ENCODE peak calls at places on chromosomes 5 and 9, in four cellular contexts. K is HepG2, B is H1, C is GM12878. H is an unnamed sample.

GRCh38 chr5:150731669-150732068 is 27.1 kb downstream of the DCTN4 start:
- DNase-seq in C (no peak), B (no peak), K (no peak), H (no peak)

GRCh38 chr5:14928661-14929060 is 57.1 kb upstream of the ANKH start:
- DNase-seq in C (no peak), K (no peak), B (no peak), H (no peak)

GRCh38 chr5:14167211-14167845 is 24.2 kb downstream of the TRIO start:
- DNase-seq in K (no peak), C (no peak), B (no peak), H (peak)

GRCh38 chr9:69877852-69878507 is 57.4 kb downstream of the CFAP95 start:
- DNase-seq in C (no peak), B (no peak), K (peak), H (peak)

GRCh38 chr5:157252741-157253465 is 13.0 kb upstream of the CYFIP2 start:
- DNase-seq in K (no peak), C (peak), B (no peak), H (no peak)

GRCh38 chr9:35756743-35757526 is 2.9 kb upstream of the MSMP start:
- DNase-seq in B (peak), K (peak), C (no peak), H (peak)

GRCh38 chr5:137703565-137703964 is 32.3 kb downstream of the KLHL3 start:
- DNase-seq in C (no peak), B (no peak), K (no peak), H (no peak)

GRCh38 chr9:78030553-78031270 is 899 bp downstream of the GNAQ start:
- DNase-seq in B (no peak), K (no peak), C (no peak), H (no peak)

GRCh38 chr5:76787237-76787636 is 31.6 kb upstream of the F2RL1 start:
- DNase-seq in B (no peak), C (no peak), K (peak), H (no peak)

GRCh38 chr9:16642421-16643109 is 227.9 kb downstream of the BNC2 start:
- DNase-seq in K (no peak), B (no peak), C (no peak), H (no peak)

GRCh38 chr5:55027589-55027988 is 3.5 kb downstream of the GZMK start:
- DNase-seq in C (no peak), B (no peak), K (no peak), H (no peak)

GRCh38 chr5:10420926-10421325 is 20.8 kb upstream of the ROPN1L start:
- DNase-seq in K (no peak), B (no peak), C (no peak), H (no peak)

GRCh38 chr9:33467526-33467925 is 6.2 kb downstream of the NOL6 start:
- DNase-seq in K (no peak), C (no peak), B (no peak), H (no peak)

GRCh38 chr5:19706776-19707175 is 281.2 kb downstream of the CDH18 start:
- DNase-seq in B (no peak), C (no peak), K (no peak), H (no peak)

GRCh38 chr5:62275581-62275980 is 30.4 kb upstream of the KIF2A start:
- DNase-seq in B (no peak), K (no peak), C (no peak), H (no peak)

GRCh38 chr5:68460147-68460760 is 244.7 kb downstream of the PIK3R1 start:
- DNase-seq in C (no peak), K (peak), B (no peak), H (peak)

GRCh38 chr5:132268698-132269551 is 11.4 kb downstream of the PDLIM4 start:
- DNase-seq in B (no peak), C (peak), K (no peak), H (no peak)

GRCh38 chr5:154390096-154390495 is 55.7 kb upstream of the SAP30L start:
- DNase-seq in C (no peak), K (no peak), B (no peak), H (no peak)

GRCh38 chr9:121557581-121558422 is 58.2 kb upstream of the GGTA1 start:
- DNase-seq in B (no peak), C (peak), K (no peak), H (peak)
- TF ChIP-seq RAD21 in B (no peak), C (no peak), K (no peak), H (no peak)

DNA sequence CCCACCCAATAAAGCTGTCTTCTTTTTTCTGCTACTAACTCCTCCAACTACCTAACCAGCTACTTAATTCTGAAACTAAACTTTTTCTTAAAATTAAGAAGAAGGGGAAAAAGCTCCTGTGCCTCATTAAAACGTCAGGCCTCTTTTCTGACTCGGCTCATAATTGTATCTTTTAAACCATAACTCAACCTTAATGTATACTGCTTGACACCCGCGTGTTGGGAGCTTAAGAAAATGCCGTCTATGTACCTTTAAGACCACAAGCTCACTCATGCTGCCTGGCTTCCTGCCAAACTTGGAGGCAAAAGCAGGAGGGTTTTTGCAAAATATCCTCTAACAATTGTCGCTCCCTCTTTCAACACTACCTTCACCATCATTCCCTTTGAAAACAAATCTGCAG is 5.0 kb downstream of the EBF1 start:
- DNase-seq in B (no peak), C (no peak), K (peak), H (peak)
- TF ChIP-seq KDM1A in B (no peak), C (no peak), K (no peak), H (no peak)

DNA sequence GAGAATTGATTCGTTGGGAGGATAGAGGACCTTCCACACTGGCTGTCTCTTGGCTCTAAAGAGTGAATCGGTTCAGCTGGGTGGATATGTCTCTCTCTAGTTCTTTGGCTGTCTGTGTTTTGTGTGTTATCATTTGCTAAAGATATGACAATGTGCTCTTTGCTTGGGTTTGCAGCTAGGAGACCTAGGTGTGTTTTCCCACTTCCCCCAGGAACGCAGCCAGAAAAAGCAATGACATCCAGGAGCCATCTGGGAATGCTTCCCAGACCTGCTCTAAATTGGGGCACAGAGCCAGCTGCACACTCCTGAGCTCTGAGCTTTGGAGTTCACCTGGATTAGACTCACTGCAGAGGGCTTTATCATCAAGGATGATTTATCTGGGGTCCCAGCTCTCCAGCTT is 12.8 kb upstream of the PDZD2 start:
- DNase-seq in K (no peak), B (no peak), C (no peak), H (no peak)
- TF ChIP-seq CTCF in K (no peak), B (no peak), C (no peak), H (no peak)

GRCh38 chr9:114803886-114804285 is 2.0 kb downstream of the TNFSF15 start:
- DNase-seq in C (no peak), B (no peak), K (no peak), H (no peak)
- TF ChIP-seq RAD21 in C (no peak), B (no peak), K (no peak), H (no peak)

GRCh38 chr9:124419832-124420489 is 4.7 kb upstream of the PSMB7 start:
- DNase-seq in B (no peak), K (no peak), C (no peak), H (no peak)

GRCh38 chr9:124423155-124423554 is 7.9 kb upstream of the PSMB7 start:
- DNase-seq in C (no peak), K (no peak), B (no peak), H (no peak)

GRCh38 chr9:124423591-124423990 is 8.3 kb upstream of the PSMB7 start:
- DNase-seq in K (no peak), C (no peak), B (no peak), H (no peak)

GRCh38 chr9:124415852-124416484 is 726 bp upstream of the PSMB7 start:
- DNase-seq in B (no peak), C (no peak), K (no peak), H (no peak)

GRCh38 chr9:124420991-124421543 is 5.8 kb upstream of the PSMB7 start:
- DNase-seq in B (no peak), C (no peak), K (no peak), H (peak)
- TF ChIP-seq KDM1A in B (no peak), C (no peak), K (no peak), H (no peak)

DNA sequence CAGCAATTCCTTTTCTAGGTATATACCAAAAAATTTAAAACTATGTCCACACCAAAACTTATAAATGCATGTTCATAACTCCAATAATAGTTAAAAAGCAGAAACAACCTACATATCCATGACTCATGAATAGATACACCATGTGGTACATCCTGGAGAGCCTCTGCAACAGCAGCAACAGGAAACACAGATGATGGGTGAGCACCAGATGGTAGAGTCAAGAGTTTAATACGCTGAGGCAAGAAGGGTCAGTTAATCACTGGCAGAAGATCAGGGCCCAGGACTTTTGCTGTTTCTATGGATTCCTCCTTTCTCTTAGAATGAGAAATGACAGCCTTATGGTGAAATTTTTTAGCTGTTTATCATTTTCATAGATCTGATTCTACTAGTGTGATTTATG is 351.8 kb upstream of the ADAMTSL1 start:
- DNase-seq in B (no peak), C (no peak), K (no peak), H (no peak)
- TF ChIP-seq CTCF in B (no peak), C (no peak), K (no peak), H (no peak)

GRCh38 chr5:115813719-115814118 is 2.7 kb downstream of the CDO1 start:
- DNase-seq in C (no peak), K (no peak), B (no peak), H (no peak)

GRCh38 chr5:115815693-115816225 is 700 bp downstream of the CDO1 start:
- DNase-seq in B (no peak), K (no peak), C (no peak), H (no peak)

GRCh38 chr5:115815006-115815692 is 1.3 kb downstream of the CDO1 start:
- DNase-seq in B (no peak), K (no peak), C (no peak), H (no peak)

GRCh38 chr5:115818821-115819220 is 2.4 kb upstream of the CDO1 start:
- DNase-seq in C (no peak), B (no peak), K (no peak), H (no peak)

DNA sequence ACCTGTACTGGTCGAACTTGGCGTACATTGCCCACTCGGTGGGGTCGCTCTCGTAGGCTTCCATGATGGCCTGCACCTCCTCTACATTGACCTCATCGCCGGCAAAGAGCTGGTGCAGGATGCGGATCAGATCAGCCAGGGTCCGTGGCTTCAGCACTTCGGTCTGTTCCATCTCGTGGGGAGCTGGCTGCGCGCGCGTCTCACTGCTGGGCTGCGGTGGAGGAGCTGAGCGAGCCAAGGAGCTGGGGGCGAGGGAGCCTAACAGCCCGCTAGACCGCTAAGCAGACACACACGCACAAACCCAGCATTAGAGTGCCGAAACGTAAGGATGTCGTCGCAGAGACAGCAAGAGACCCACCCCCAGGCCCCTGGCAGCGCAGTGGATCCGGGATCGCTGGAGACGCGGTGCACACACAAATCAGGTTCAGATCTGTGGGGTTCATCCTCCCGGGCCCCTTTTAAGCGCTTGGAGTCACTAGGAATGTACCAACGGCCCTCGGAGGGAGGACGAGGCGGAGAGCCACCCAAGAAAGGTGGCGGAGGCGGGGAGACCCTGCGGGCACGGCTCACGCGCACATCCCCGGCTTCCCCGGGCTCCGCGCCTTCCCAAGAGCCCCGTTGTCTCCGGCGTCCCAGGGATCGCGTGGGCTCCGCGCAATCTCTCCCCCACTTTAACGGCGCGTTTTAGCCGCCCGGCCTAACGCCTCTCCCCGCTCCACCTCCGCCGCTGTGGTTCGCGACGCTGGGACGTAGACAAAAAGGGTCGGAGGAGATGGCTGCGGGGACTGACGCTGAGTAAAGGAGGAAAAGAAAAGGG is at the start of gene CDO1:
- DNase-seq in K (no peak), B (peak), C (no peak), H (no peak)
- TF ChIP-seq RAD21 in K (no peak), B (no peak), C (no peak), H (no peak)

GRCh38 chr9:109258619-109259321 is 62.1 kb downstream of the EPB41L4B start:
- DNase-seq in B (no peak), K (no peak), C (no peak), H (no peak)
- TF ChIP-seq KDM1A in B (no peak), K (no peak), C (no peak), H (no peak)

GRCh38 chr9:2321523-2322148 is 300.0 kb upstream of the VLDLR start:
- DNase-seq in C (no peak), B (no peak), K (no peak), H (no peak)
- TF ChIP-seq CTCF in C (no peak), B (no peak), K (no peak), H (no peak)

DNA sequence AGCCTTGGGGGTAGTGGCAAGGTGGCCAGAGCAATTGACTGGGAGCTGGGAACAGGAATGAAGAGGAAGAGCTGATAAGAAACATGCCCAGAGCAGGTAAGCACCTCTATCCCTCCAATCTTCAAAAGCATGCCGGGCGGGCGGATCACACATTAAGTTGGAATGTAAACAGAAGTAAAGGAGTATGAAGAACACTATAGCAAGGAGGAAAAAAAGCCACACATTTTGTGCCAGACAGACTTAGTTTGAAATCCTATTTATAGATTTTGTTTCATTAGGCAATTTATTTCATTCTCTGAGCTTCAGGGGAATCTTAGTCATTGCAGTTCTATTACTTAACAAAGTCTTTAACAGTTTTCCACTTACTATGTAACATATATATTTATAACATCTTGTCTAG is 173.9 kb upstream of the TNC start:
- DNase-seq in C (no peak), B (no peak), K (no peak), H (no peak)
- TF ChIP-seq RAD21 in C (no peak), B (no peak), K (no peak), H (no peak)

H was measured in A549.